ENCODE peak calls at places on chromosomes 13 and 19, in four cellular contexts. One of them, this sample, is unnamed. For H3K36me3, the result is how much of the 10 kb centered on the place peaks cover.

GRCh38 chr13:51451134-51451466 is 1.7 kb downstream of the INTS6 start:
- DNase-seq in heart right ventricle: no peak
- DNase-seq in HAP-1: no peak
- DNase-seq in IMR-90: no peak
- DNase-seq in this sample: no peak

GRCh38 chr19:38683393-38684077 is 36.1 kb downstream of the ACTN4 start:
- DNase-seq in IMR-90: peak
- DNase-seq in HAP-1: peak
- DNase-seq in heart right ventricle: no peak
- DNase-seq in this sample: peak

GRCh38 chr19:49071860-49072547 is 495 bp downstream of the KCNA7 start:
- DNase-seq in IMR-90: no peak
- DNase-seq in heart right ventricle: no peak
- DNase-seq in HAP-1: peak
- DNase-seq in this sample: no peak

GRCh38 chr13:67951431-67951830 is 721.3 kb upstream of the PCDH9 start:
- DNase-seq in heart right ventricle: no peak
- DNase-seq in HAP-1: no peak
- DNase-seq in IMR-90: no peak
- DNase-seq in this sample: no peak

GRCh38 chr19:33406521-33407139 is 33.1 kb downstream of the CEBPG start:
- DNase-seq in heart right ventricle: peak
- DNase-seq in IMR-90: peak
- DNase-seq in HAP-1: peak
- DNase-seq in this sample: peak

GRCh38 chr13:27006519-27007161 is 165.0 kb downstream of the USP12 start:
- DNase-seq in heart right ventricle: no peak
- DNase-seq in HAP-1: peak
- DNase-seq in IMR-90: peak
- DNase-seq in this sample: peak

GRCh38 chr13:73358606-73359005 is 299.8 kb downstream of the KLF5 start:
- DNase-seq in heart right ventricle: no peak
- DNase-seq in IMR-90: no peak
- DNase-seq in HAP-1: no peak
- DNase-seq in this sample: no peak

GRCh38 chr13:88526853-88527215 is 855.7 kb downstream of the SLITRK5 start:
- DNase-seq in IMR-90: no peak
- DNase-seq in HAP-1: no peak
- DNase-seq in heart right ventricle: no peak
- DNase-seq in this sample: no peak

GRCh38 chr13:76383671-76384461 is 502.3 kb downstream of the KCTD12 start:
- DNase-seq in HAP-1: no peak
- DNase-seq in IMR-90: peak
- DNase-seq in heart right ventricle: no peak
- DNase-seq in this sample: peak

GRCh38 chr13:41547253-41548000 is 90.1 kb downstream of the RGCC start:
- DNase-seq in IMR-90: no peak
- DNase-seq in heart right ventricle: peak
- DNase-seq in HAP-1: no peak
- DNase-seq in this sample: no peak

GRCh38 chr19:51726049-51726448 is 2.3 kb upstream of the HAS1 start:
- DNase-seq in IMR-90: peak
- DNase-seq in heart right ventricle: peak
- DNase-seq in HAP-1: peak
- DNase-seq in this sample: no peak

GRCh38 chr13:32639502-32640105 is 53.4 kb downstream of the PDS5B start:
- DNase-seq in IMR-90: peak
- DNase-seq in HAP-1: peak
- DNase-seq in heart right ventricle: no peak
- DNase-seq in this sample: peak

GRCh38 chr19:38730731-38731589 is 13.3 kb downstream of the CAPN12 start:
- DNase-seq in HAP-1: no peak
- DNase-seq in IMR-90: no peak
- DNase-seq in heart right ventricle: no peak
- DNase-seq in this sample: no peak

GRCh38 chr19:5205388-5205787 is 135.2 kb downstream of the PTPRS start:
- DNase-seq in HAP-1: no peak
- DNase-seq in IMR-90: no peak
- DNase-seq in heart right ventricle: no peak
- DNase-seq in this sample: no peak

GRCh38 chr13:52686381-52686780 is 33.7 kb downstream of the SUGT1 start:
- DNase-seq in IMR-90: no peak
- DNase-seq in heart right ventricle: no peak
- DNase-seq in HAP-1: no peak
- DNase-seq in this sample: no peak

GRCh38 chr13:20482275-20482761 is 43.3 kb downstream of the CRYL1 start:
- DNase-seq in heart right ventricle: no peak
- DNase-seq in IMR-90: no peak
- DNase-seq in HAP-1: peak
- DNase-seq in this sample: no peak

GRCh38 chr19:49333426-49334288 is 1.5 kb upstream of the CD37 start:
- DNase-seq in IMR-90: peak
- DNase-seq in HAP-1: no peak
- DNase-seq in heart right ventricle: no peak
- DNase-seq in this sample: no peak

GRCh38 chr19:2656533-2656932 is 46.0 kb downstream of the GNG7 start:
- DNase-seq in IMR-90: no peak
- DNase-seq in HAP-1: no peak
- DNase-seq in heart right ventricle: no peak
- DNase-seq in this sample: no peak

GRCh38 chr13:71320452-71320851 is 546.6 kb downstream of the DACH1 start:
- DNase-seq in IMR-90: peak
- DNase-seq in HAP-1: peak
- DNase-seq in heart right ventricle: no peak
- DNase-seq in this sample: peak

GRCh38 chr19:33399081-33399744 is 25.7 kb downstream of the CEBPG start:
- DNase-seq in HAP-1: no peak
- DNase-seq in IMR-90: no peak
- DNase-seq in heart right ventricle: no peak
- DNase-seq in this sample: no peak

GRCh38 chr19:54388001-54388802 is 23.5 kb upstream of the LAIR1 start:
- DNase-seq in heart right ventricle: no peak
- DNase-seq in IMR-90: no peak
- DNase-seq in HAP-1: peak
- DNase-seq in this sample: no peak

GRCh38 chr13:114328595-114328994 is 14.3 kb downstream of the CHAMP1 start:
- DNase-seq in HAP-1: no peak
- DNase-seq in heart right ventricle: no peak
- DNase-seq in IMR-90: no peak
- DNase-seq in this sample: no peak

GRCh38 chr13:114339779-114340534 is 25.7 kb downstream of the CHAMP1 start:
- DNase-seq in HAP-1: peak
- DNase-seq in heart right ventricle: no peak
- DNase-seq in IMR-90: peak
- DNase-seq in this sample: peak

GRCh38 chr13:114338959-114339358 is 24.7 kb downstream of the CHAMP1 start:
- DNase-seq in HAP-1: no peak
- DNase-seq in heart right ventricle: no peak
- DNase-seq in IMR-90: no peak
- DNase-seq in this sample: no peak

DNA sequence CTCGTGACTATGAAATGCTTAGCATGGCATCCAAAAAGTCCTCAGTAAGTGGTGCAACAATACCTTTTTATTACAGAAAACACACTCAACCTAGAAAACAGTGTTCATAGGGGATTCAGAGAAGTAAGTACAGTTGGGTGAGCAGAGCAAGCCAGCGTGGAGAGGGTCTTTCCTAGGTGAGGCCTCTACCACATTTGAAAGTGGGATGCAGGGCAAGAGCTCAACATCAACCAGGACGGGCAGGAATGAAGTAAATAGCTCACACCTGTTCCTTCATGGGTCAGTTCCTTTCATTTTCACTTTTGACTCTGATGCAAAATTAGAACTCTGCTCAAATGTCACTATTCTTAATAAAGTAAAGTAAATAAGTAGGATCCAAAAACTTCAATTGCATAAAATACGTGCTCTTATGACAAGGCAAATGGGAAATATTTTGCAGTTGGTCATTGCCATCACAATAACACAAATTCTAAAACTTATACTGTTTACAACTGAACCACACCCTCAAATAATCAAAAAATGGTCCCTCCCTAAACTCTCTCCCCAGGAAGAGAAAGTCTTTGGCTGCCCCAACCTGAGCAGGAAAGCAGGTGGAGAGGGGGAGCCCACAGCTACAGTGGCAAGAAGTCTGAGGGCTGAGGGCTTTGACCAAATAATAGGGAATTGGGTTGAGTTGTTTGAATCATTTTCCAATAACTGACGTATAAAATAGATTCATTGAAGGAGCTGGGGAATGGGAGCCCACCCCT is 20.2 kb downstream of the CHAMP1 start:
- DNase-seq in HAP-1: no peak
- DNase-seq in heart right ventricle: no peak
- DNase-seq in IMR-90: no peak
- DNase-seq in this sample: no peak
- H3K36me3 ChIP-seq in HAP-1: under half
- H3K36me3 ChIP-seq in heart right ventricle: under half
- H3K36me3 ChIP-seq in IMR-90: under half
- H3K36me3 ChIP-seq in this sample: under half

GRCh38 chr13:37870895-37871550 is 1.5 kb upstream of the TRPC4 start:
- DNase-seq in heart right ventricle: no peak
- DNase-seq in HAP-1: no peak
- DNase-seq in IMR-90: peak
- DNase-seq in this sample: peak

GRCh38 chr13:37868691-37869505 is 674 bp downstream of the TRPC4 start:
- DNase-seq in heart right ventricle: no peak
- DNase-seq in HAP-1: peak
- DNase-seq in IMR-90: peak
- DNase-seq in this sample: no peak

GRCh38 chr13:37870489-37870845 is 895 bp upstream of the TRPC4 start:
- DNase-seq in IMR-90: no peak
- DNase-seq in heart right ventricle: no peak
- DNase-seq in HAP-1: no peak
- DNase-seq in this sample: no peak

GRCh38 chr13:37869506-37869755 is 141 bp downstream of the TRPC4 start:
- DNase-seq in IMR-90: no peak
- DNase-seq in HAP-1: no peak
- DNase-seq in heart right ventricle: no peak
- DNase-seq in this sample: no peak

GRCh38 chr13:37869756-37870488 is at the start of gene TRPC4:
- DNase-seq in heart right ventricle: peak
- DNase-seq in HAP-1: peak
- DNase-seq in IMR-90: peak
- DNase-seq in this sample: peak
- H3K4me3 ChIP-seq in heart right ventricle: peak
- H3K4me3 ChIP-seq in HAP-1: peak
- H3K4me3 ChIP-seq in IMR-90: peak
- H3K4me3 ChIP-seq in this sample: peak

DNA sequence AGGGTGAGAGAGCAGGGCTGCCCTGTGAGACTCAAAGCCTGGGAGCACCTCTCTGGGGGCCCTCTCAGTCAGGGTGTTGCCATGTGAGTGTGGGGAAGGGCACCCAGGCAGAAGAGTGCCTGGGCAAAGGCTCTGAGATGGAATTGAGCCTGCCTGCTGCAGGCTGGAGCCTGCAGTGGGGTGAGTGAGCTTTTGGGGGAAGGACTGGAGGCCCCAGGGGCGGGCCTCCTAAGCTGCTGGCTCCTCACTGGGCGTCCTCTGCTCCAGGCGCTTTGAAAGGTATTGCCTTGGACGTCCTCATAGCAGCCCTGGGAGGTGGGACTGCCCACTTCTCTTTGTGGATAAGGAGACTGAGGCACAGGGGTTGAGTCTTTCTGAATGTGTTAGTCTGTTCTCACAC is 60.3 kb downstream of the ARHGEF7 start:
- DNase-seq in heart right ventricle: no peak
- DNase-seq in IMR-90: no peak
- DNase-seq in HAP-1: no peak
- DNase-seq in this sample: no peak
- H3K36me3 ChIP-seq in heart right ventricle: under half
- H3K36me3 ChIP-seq in IMR-90: under half
- H3K36me3 ChIP-seq in HAP-1: under half
- H3K36me3 ChIP-seq in this sample: under half

GRCh38 chr19:7203317-7203716 is 90.9 kb downstream of the INSR start:
- DNase-seq in heart right ventricle: no peak
- DNase-seq in HAP-1: no peak
- DNase-seq in IMR-90: no peak
- DNase-seq in this sample: no peak
- H3K4me3 ChIP-seq in heart right ventricle: no peak
- H3K4me3 ChIP-seq in HAP-1: no peak
- H3K4me3 ChIP-seq in IMR-90: no peak
- H3K4me3 ChIP-seq in this sample: no peak

GRCh38 chr13:98462241-98462882 is 114.5 kb downstream of the STK24 start:
- DNase-seq in HAP-1: no peak
- DNase-seq in IMR-90: no peak
- DNase-seq in heart right ventricle: no peak
- DNase-seq in this sample: no peak

GRCh38 chr13:98461525-98462240 is 115.2 kb downstream of the STK24 start:
- DNase-seq in IMR-90: no peak
- DNase-seq in heart right ventricle: no peak
- DNase-seq in HAP-1: no peak
- DNase-seq in this sample: no peak

GRCh38 chr13:98460519-98460918 is 116.4 kb downstream of the STK24 start:
- DNase-seq in IMR-90: no peak
- DNase-seq in HAP-1: no peak
- DNase-seq in heart right ventricle: no peak
- DNase-seq in this sample: no peak

GRCh38 chr13:98459721-98460370 is 117.1 kb downstream of the STK24 start:
- DNase-seq in heart right ventricle: no peak
- DNase-seq in HAP-1: no peak
- DNase-seq in IMR-90: no peak
- DNase-seq in this sample: no peak

DNA sequence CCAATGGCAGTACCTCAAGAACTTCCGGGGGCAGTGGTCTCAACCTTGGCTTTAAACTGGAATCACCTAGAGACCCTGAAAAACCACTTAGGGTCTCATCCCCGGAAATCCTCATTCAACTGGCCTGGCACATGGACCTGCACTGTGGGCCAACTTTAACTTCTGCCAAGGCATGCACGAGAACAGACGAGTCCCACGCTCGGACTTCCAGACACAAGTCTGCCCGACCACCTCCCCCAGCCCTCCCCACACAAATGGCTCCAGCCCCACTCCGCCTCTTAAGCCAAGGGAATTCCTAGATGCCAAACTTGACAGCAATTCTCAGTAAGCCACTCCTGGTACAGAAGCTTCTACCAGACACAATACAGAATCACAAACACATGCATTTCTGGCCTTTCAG is 114.0 kb downstream of the STK24 start:
- DNase-seq in heart right ventricle: no peak
- DNase-seq in HAP-1: no peak
- DNase-seq in IMR-90: no peak
- DNase-seq in this sample: no peak
- H3K36me3 ChIP-seq in heart right ventricle: half or more
- H3K36me3 ChIP-seq in HAP-1: half or more
- H3K36me3 ChIP-seq in IMR-90: half or more
- H3K36me3 ChIP-seq in this sample: under half

DNA sequence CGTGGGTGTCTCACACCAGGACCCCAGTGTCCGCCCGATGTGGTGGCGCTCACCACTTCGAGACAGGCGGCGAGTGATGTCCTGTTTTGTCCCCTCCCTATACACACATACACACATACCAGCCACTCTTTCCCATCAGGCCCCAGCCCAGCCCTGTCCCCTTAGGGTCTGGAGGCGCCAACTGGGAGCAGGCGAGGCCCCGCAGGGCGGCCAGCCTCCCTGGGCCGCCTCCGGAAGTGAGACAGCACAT is 38.1 kb upstream of the NANOS3 start:
- DNase-seq in IMR-90: no peak
- DNase-seq in HAP-1: no peak
- DNase-seq in heart right ventricle: peak
- DNase-seq in this sample: no peak
- H3K4me3 ChIP-seq in IMR-90: peak
- H3K4me3 ChIP-seq in HAP-1: no peak
- H3K4me3 ChIP-seq in heart right ventricle: no peak
- H3K4me3 ChIP-seq in this sample: peak

GRCh38 chr19:50378863-50379236 is 2.6 kb downstream of the NR1H2 start:
- DNase-seq in IMR-90: no peak
- DNase-seq in HAP-1: no peak
- DNase-seq in heart right ventricle: no peak
- DNase-seq in this sample: no peak
- H3K36me3 ChIP-seq in IMR-90: under half
- H3K36me3 ChIP-seq in HAP-1: under half
- H3K36me3 ChIP-seq in heart right ventricle: half or more
- H3K36me3 ChIP-seq in this sample: under half

This sample was measured in PC-3.